ENCODE peak calls at places on chromosomes 4 and X, in five cellular contexts. Y is H1; N is DMS153; I is stimulated activated CD4-positive, alpha-beta T cell treated with anti-CD3 and anti-CD28 coated beads, Interleukin-12 subunit alpha, Interleukin-12 subunit beta, amount 100 ng/mL, for 24 hours; S is activated naive CD8-positive, alpha-beta T cell treated with anti-CD3 and anti-CD28 coated beads for 36 hours. R is an unnamed sample.

GRCh38 chr4:111214371-111214770 is 591.5 kb upstream of the PITX2 start:
- DNase-seq in Y (no peak), N (no peak), I (no peak), S (no peak), R (no peak)

GRCh38 chrX:138191998-138192397 is 519.5 kb downstream of the FGF13 start:
- DNase-seq in Y (no peak), N (no peak), I (peak), S (no peak), R (peak)

GRCh38 chr4:8278009-8278395 is 8.4 kb downstream of the HTRA3 start:
- DNase-seq in Y (no peak), N (no peak), I (no peak), S (no peak), R (no peak)

GRCh38 chr4:60019180-60019579 is 1180.9 kb upstream of the ADGRL3 start:
- DNase-seq in Y (no peak), N (no peak), I (no peak), S (no peak), R (no peak)

GRCh38 chrX:150162141-150162540 is 201.0 kb upstream of the MAMLD1 start:
- DNase-seq in Y (no peak), N (no peak), I (no peak), S (no peak), R (no peak)

GRCh38 chr4:185786422-185786821 is 25.6 kb downstream of the SORBS2 start:
- DNase-seq in Y (no peak), N (no peak), I (no peak), S (no peak), R (no peak)

GRCh38 chrX:109839694-109840358 is 106.8 kb upstream of the ACSL4 start:
- DNase-seq in Y (peak), N (no peak), I (no peak), S (no peak), R (no peak)

GRCh38 chrX:21735753-21736127 is 22.2 kb downstream of the SMPX start:
- DNase-seq in Y (no peak), N (no peak), I (no peak), S (no peak), R (no peak)

GRCh38 chrX:74218895-74219294 is 85.1 kb upstream of the ZCCHC13 start:
- DNase-seq in Y (no peak), N (no peak), I (no peak), S (no peak), R (no peak)

GRCh38 chrX:18931972-18932371 is 51.9 kb downstream of the PHKA2 start:
- DNase-seq in Y (no peak), N (no peak), I (no peak), S (no peak), R (no peak)

GRCh38 chr4:172232966-172233365 is 419.8 kb downstream of the GALNTL6 start:
- DNase-seq in Y (peak), N (no peak), I (no peak), S (no peak), R (peak)

GRCh38 chr4:158869001-158869400 is 100.2 kb downstream of the FNIP2 start:
- DNase-seq in Y (no peak), N (no peak), I (no peak), S (no peak), R (no peak)

GRCh38 chr4:138494931-138495330 is 252.8 kb upstream of the SLC7A11 start:
- DNase-seq in Y (peak), N (peak), I (no peak), S (no peak), R (peak)

GRCh38 chrX:103503853-103504207 is 15.5 kb downstream of the RAB40A start:
- DNase-seq in Y (no peak), N (no peak), I (no peak), S (no peak), R (no peak)

GRCh38 chr4:105631818-105632400 is 76.6 kb downstream of the INTS12 start:
- DNase-seq in Y (no peak), N (no peak), I (no peak), S (no peak), R (no peak)

GRCh38 chr4:36325499-36325898 is 44.1 kb downstream of the DTHD1 start:
- DNase-seq in Y (no peak), N (no peak), I (no peak), S (no peak), R (no peak)

GRCh38 chr4:152534541-152535231 is 1.2 kb downstream of the FBXW7 start:
- DNase-seq in Y (no peak), N (no peak), I (peak), S (peak), R (no peak)

GRCh38 chrX:25968920-25969319 is 169.2 kb upstream of the MAGEB18 start:
- DNase-seq in Y (peak), N (no peak), I (no peak), S (peak), R (peak)

GRCh38 chr4:183376381-183376780 is 54.2 kb upstream of the CLDN24 start:
- DNase-seq in Y (no peak), N (no peak), I (no peak), S (no peak), R (no peak)

GRCh38 chr4:8410641-8411271 is 29.8 kb downstream of the ACOX3 start:
- DNase-seq in Y (peak), N (peak), I (no peak), S (no peak), R (peak)

GRCh38 chr4:82773049-82773448 is 25.5 kb downstream of the SCD5 start:
- DNase-seq in Y (no peak), N (no peak), I (no peak), S (no peak), R (no peak)

GRCh38 chrX:14864626-14865025 is 8.2 kb downstream of the FANCB start:
- DNase-seq in Y (no peak), N (no peak), I (no peak), S (no peak), R (no peak)